ENCODE peak calls at places on chromosomes 5 and 9, in nine cellular contexts. T is head of caudate nucleus; J is T-cell; I is iPS-NIHi11; H is CD8-positive, alpha-beta T cell; Z is NCI-H1092 treated with DMSO at 0.1 percent for 48 hours; S is NCI-H2081; F is activated CD8-positive, alpha-beta T cell treated with anti-CD3 and anti-CD28 coated beads for 36 hours; C is prostate gland. D is an unnamed sample.

GRCh38 chr9:131943397-131943796 is 136.3 kb downstream of the MED27 start:
- DNase-seq in T (no peak), J (no peak), I (no peak), H (no peak), Z (peak), S (peak), F (no peak), C (peak), D (peak)

GRCh38 chr5:77859306-77859705 is 83.2 kb upstream of the TBCA start:
- DNase-seq in T (no peak), J (no peak), I (no peak), H (no peak), Z (no peak), S (no peak), F (no peak), C (no peak), D (no peak)

GRCh38 chr5:163041254-163041653 is 396.1 kb upstream of the CCNG1 start:
- DNase-seq in T (no peak), J (no peak), I (no peak), H (no peak), Z (no peak), S (no peak), F (no peak), C (no peak), D (no peak)

GRCh38 chr9:114098021-114098659 is 952 bp downstream of the KIF12 start:
- DNase-seq in T (peak), J (no peak), I (peak), H (no peak), Z (no peak), S (peak), F (peak), C (peak), D (no peak)

GRCh38 chr5:129155876-129156275 is 61.3 kb downstream of the ISOC1 start:
- DNase-seq in T (no peak), J (no peak), I (no peak), H (no peak), Z (no peak), S (no peak), F (no peak), C (peak), D (peak)

GRCh38 chr5:16759147-16759800 is 142.5 kb upstream of the RETREG1 start:
- DNase-seq in T (no peak), J (no peak), I (no peak), H (peak), Z (peak), S (peak), F (peak), C (peak), D (no peak)

GRCh38 chr9:70802206-70802605 is 319.2 kb downstream of the TRPM3 start:
- DNase-seq in T (no peak), J (no peak), I (no peak), H (no peak), Z (no peak), S (no peak), F (no peak), C (no peak), D (no peak)

GRCh38 chr5:91955610-91956009 is 572.5 kb upstream of the ARRDC3 start:
- DNase-seq in T (no peak), J (no peak), I (no peak), H (no peak), Z (no peak), S (no peak), F (no peak), C (no peak), D (no peak)

GRCh38 chr5:114070093-114070722 is 291.7 kb upstream of the KCNN2 start:
- DNase-seq in T (no peak), J (no peak), I (no peak), H (no peak), Z (no peak), S (no peak), F (no peak), C (no peak), D (no peak)

GRCh38 chr9:15253197-15253596 is 53.8 kb downstream of the TTC39B start:
- DNase-seq in T (no peak), J (no peak), I (no peak), H (no peak), Z (no peak), S (no peak), F (no peak), C (no peak), D (no peak)

GRCh38 chr5:54942064-54942778 is 43.2 kb downstream of the ESM1 start:
- DNase-seq in T (no peak), J (no peak), I (no peak), H (no peak), Z (no peak), S (no peak), F (no peak), C (no peak), D (no peak)

GRCh38 chr5:68456756-68457217 is 241.2 kb downstream of the PIK3R1 start:
- DNase-seq in T (no peak), J (no peak), I (peak), H (no peak), Z (no peak), S (no peak), F (no peak), C (peak), D (peak)

GRCh38 chr5:103394676-103395075 is 136.1 kb downstream of the MACIR start:
- DNase-seq in T (no peak), J (no peak), I (no peak), H (no peak), Z (no peak), S (no peak), F (no peak), C (no peak), D (no peak)

GRCh38 chr9:125296843-125297372 is 35.3 kb downstream of the GAPVD1 start:
- DNase-seq in T (no peak), J (no peak), I (no peak), H (no peak), Z (peak), S (peak), F (no peak), C (peak), D (peak)

GRCh38 chr9:134066923-134067851 is 639 bp downstream of the BRD3 start:
- DNase-seq in T (peak), J (peak), I (peak), H (peak), Z (peak), S (no peak), F (peak), C (no peak), D (no peak)

GRCh38 chr5:139796061-139796806 is 626 bp downstream of the PSD2 start:
- DNase-seq in T (no peak), J (no peak), I (peak), H (no peak), Z (no peak), S (no peak), F (no peak), C (no peak), D (no peak)

GRCh38 chr9:69715096-69715495 is 42.9 kb upstream of the APBA1 start:
- DNase-seq in T (no peak), J (no peak), I (no peak), H (no peak), Z (no peak), S (no peak), F (no peak), C (no peak), D (no peak)

GRCh38 chr9:117938086-117938485 is 233.9 kb downstream of the TLR4 start:
- DNase-seq in T (no peak), J (no peak), I (no peak), H (no peak), Z (no peak), S (no peak), F (no peak), C (no peak), D (no peak)

GRCh38 chr9:81871695-81872094 is 56.5 kb upstream of the SPATA31D4 start:
- DNase-seq in T (no peak), J (no peak), I (no peak), H (no peak), Z (no peak), S (no peak), F (no peak), C (no peak), D (no peak)

GRCh38 chr9:91452844-91453243 is 29.2 kb upstream of the NFIL3 start:
- DNase-seq in T (no peak), J (no peak), I (no peak), H (no peak), Z (no peak), S (no peak), F (no peak), C (no peak), D (no peak)

GRCh38 chr5:2675548-2675947 is 75.9 kb downstream of the IRX2 start:
- DNase-seq in T (no peak), J (no peak), I (no peak), H (no peak), Z (peak), S (no peak), F (no peak), C (peak), D (no peak)

GRCh38 chr5:149422429-149423286 is 43.6 kb upstream of the IL17B start:
- DNase-seq in T (no peak), J (no peak), I (peak), H (no peak), Z (no peak), S (no peak), F (no peak), C (no peak), D (no peak)

GRCh38 chr9:95834281-95834907 is 41.1 kb upstream of the ERCC6L2 start:
- DNase-seq in T (no peak), J (no peak), I (no peak), H (no peak), Z (no peak), S (no peak), F (peak), C (no peak), D (no peak)

GRCh38 chr9:100700689-100701318 is 122.9 kb downstream of the CAVIN4 start:
- DNase-seq in T (peak), J (no peak), I (peak), H (no peak), Z (peak), S (peak), F (peak), C (no peak), D (peak)

GRCh38 chr9:94881023-94881422 is 154.5 kb downstream of the AOPEP start:
- DNase-seq in T (no peak), J (no peak), I (no peak), H (no peak), Z (no peak), S (no peak), F (no peak), C (no peak), D (no peak)

GRCh38 chr9:128077847-128078503 is 9.9 kb downstream of the SLC25A25 start:
- DNase-seq in T (no peak), J (no peak), I (no peak), H (no peak), Z (no peak), S (no peak), F (no peak), C (no peak), D (no peak)

GRCh38 chr9:131112374-131113159 is 12.8 kb upstream of the NUP214 start:
- DNase-seq in T (peak), J (no peak), I (no peak), H (no peak), Z (no peak), S (no peak), F (no peak), C (no peak), D (no peak)